ENCODE peak calls at places on chromosome 17, in six cellular contexts. K, P, Q, R, S and F are unnamed samples.

GRCh38 chr17:61583242-61583641 is 7.8 kb downstream of the NACA2 start:
- DNase-seq in Q (no peak), K (peak; percentile 76), S (peak; percentile 20), R (no peak), P (no peak), F (no peak)

GRCh38 chr17:65743313-65743665 is 181.8 kb upstream of the AXIN2 start:
- DNase-seq in Q (no peak), S (no peak), R (no peak), P (no peak), K (no peak), F (no peak)

GRCh38 chr17:55124730-55125129 is 140.0 kb upstream of the HLF start:
- DNase-seq in R (no peak), Q (no peak), K (no peak), P (no peak), S (no peak), F (no peak)

GRCh38 chr17:83118071-83118841 is 38.8 kb downstream of the METRNL start:
- DNase-seq in S (no peak), K (no peak), R (no peak), Q (no peak), P (peak; percentile 54), F (no peak)

GRCh38 chr17:65553646-65554567 is 7.5 kb downstream of the AXIN2 start:
- DNase-seq in P (no peak), S (no peak), Q (no peak), R (no peak), K (no peak), F (no peak)

GRCh38 chr17:15944720-15945492 is at the start of gene ADORA2B:
- DNase-seq in R (no peak), Q (peak; percentile 62), K (no peak), P (peak; percentile 94), S (peak; percentile 60), F (no peak)

GRCh38 chr17:18987230-18987610 is 17.3 kb downstream of the FAM83G start:
- DNase-seq in P (peak; percentile 41), S (no peak), K (no peak), R (no peak), Q (no peak), F (no peak)

GRCh38 chr17:6494239-6494941 is 50.1 kb downstream of the PIMREG start:
- DNase-seq in Q (no peak), S (no peak), R (no peak), P (no peak), K (no peak), F (no peak)

GRCh38 chr17:35101036-35101435 is 18.6 kb downstream of the RAD51D start:
- DNase-seq in R (no peak), Q (no peak), K (no peak), S (no peak), P (no peak), F (no peak)

GRCh38 chr17:6555331-6556120 is 829 bp downstream of the PITPNM3 start:
- DNase-seq in Q (no peak), S (no peak), R (no peak), P (no peak), K (no peak), F (no peak)

GRCh38 chr17:32609085-32609484 is 122.3 kb downstream of the CDK5R1 start:
- DNase-seq in R (no peak), K (no peak), Q (no peak), S (no peak), P (no peak), F (peak; percentile 64)

GRCh38 chr17:21250719-21251305 is 2.4 kb downstream of the NATD1 start:
- DNase-seq in R (no peak), K (no peak), S (no peak), P (no peak), Q (no peak), F (no peak)

GRCh38 chr17:32516940-32517711 is 30.3 kb downstream of the CDK5R1 start:
- DNase-seq in P (no peak), S (no peak), K (no peak), R (no peak), Q (no peak), F (no peak)

GRCh38 chr17:2695961-2696760 is 15.4 kb downstream of the CLUH start:
- DNase-seq in S (no peak), R (no peak), K (no peak), Q (no peak), P (peak; percentile 74), F (no peak)

GRCh38 chr17:31224366-31224765 is 72.7 kb downstream of the OMG start:
- DNase-seq in P (no peak), Q (no peak), S (no peak), K (no peak), R (no peak), F (no peak)

GRCh38 chr17:57750109-57750845 is 5.2 kb upstream of the CCDC182 start:
- DNase-seq in S (no peak), P (no peak), K (no peak), Q (no peak), R (no peak), F (no peak)

GRCh38 chr17:66900126-66901010 is 64.1 kb upstream of the CACNG4 start:
- DNase-seq in S (no peak), K (no peak), Q (no peak), R (no peak), P (no peak), F (no peak)

GRCh38 chr17:37752482-37752881 is 7.6 kb upstream of the HNF1B start:
- DNase-seq in P (no peak), S (peak; percentile 67), Q (no peak), K (no peak), R (no peak), F (no peak)

GRCh38 chr17:61407211-61407911 is 7.7 kb downstream of the TBX2 start:
- DNase-seq in K (no peak), P (no peak), R (no peak), S (no peak), Q (no peak), F (no peak)

GRCh38 chr17:68861602-68862001 is 93.6 kb downstream of the ABCA8 start:
- DNase-seq in Q (no peak), S (no peak), P (no peak), R (no peak), K (no peak), F (no peak)

GRCh38 chr17:27825459-27825858 is 25.1 kb upstream of the NOS2 start:
- DNase-seq in S (no peak), P (no peak), K (no peak), Q (no peak), R (no peak), F (no peak)

GRCh38 chr17:30954046-30954805 is 16.6 kb upstream of the RNF135 start:
- DNase-seq in S (peak; percentile 16), R (no peak), K (no peak), Q (no peak), P (no peak), F (no peak)

GRCh38 chr17:51118330-51119195 is 2.1 kb downstream of the SPAG9 start:
- DNase-seq in S (no peak), R (no peak), K (no peak), P (no peak), Q (no peak), F (no peak)
- H3K4me3 ChIP-seq in S (peak overlapping the region; percentile 96), R (peak overlapping the region; percentile 95), K (peak overlapping the region; percentile 86), P (peak overlapping the region; percentile 59), Q (peak overlapping the region; percentile 97), F (peak overlapping the region; percentile 96)

GRCh38 chr17:41580651-41581365 is 5.9 kb downstream of the KRT14 start:
- DNase-seq in R (no peak), K (no peak), S (no peak), P (no peak), Q (no peak), F (no peak)

GRCh38 chr17:41581366-41582060 is 5.2 kb downstream of the KRT14 start:
- DNase-seq in P (no peak), S (no peak), R (no peak), K (no peak), Q (no peak), F (no peak)

GRCh38 chr17:41580244-41580575 is 6.5 kb downstream of the KRT14 start:
- DNase-seq in P (no peak), R (no peak), S (no peak), Q (no peak), K (no peak), F (no peak)

GRCh38 chr17:41585301-41585700 is 1.4 kb downstream of the KRT14 start:
- DNase-seq in P (no peak), K (no peak), R (no peak), Q (no peak), S (no peak), F (no peak)

GRCh38 chr17:41583137-41584127 is 3.3 kb downstream of the KRT14 start:
- DNase-seq in R (no peak), K (no peak), Q (no peak), S (no peak), P (no peak), F (no peak)
- TF ChIP-seq CTCF in R (no peak), K (no peak), Q (no peak), S (no peak), P (no peak), F (no peak)

GRCh38 chr17:76072149-76072858 is at the start of gene SRP68:
- DNase-seq in R (peak; percentile 97), Q (peak; percentile 88), S (peak; percentile 90), K (peak; percentile 66), P (peak; percentile 99), F (peak; percentile 63)

GRCh38 chr17:76075364-76076099 is 951 bp downstream of the GALR2 start:
- DNase-seq in K (no peak), Q (no peak), S (no peak), P (no peak), R (no peak), F (no peak)

GRCh38 chr17:76076765-76077581 is 2.0 kb upstream of the ZACN start:
- DNase-seq in S (no peak), K (no peak), P (peak; percentile 76), R (no peak), Q (no peak), F (no peak)

GRCh38 chr17:76076100-76076764 is 1.7 kb downstream of the GALR2 start:
- DNase-seq in S (no peak), Q (no peak), K (no peak), P (no peak), R (no peak), F (no peak)

DNA sequence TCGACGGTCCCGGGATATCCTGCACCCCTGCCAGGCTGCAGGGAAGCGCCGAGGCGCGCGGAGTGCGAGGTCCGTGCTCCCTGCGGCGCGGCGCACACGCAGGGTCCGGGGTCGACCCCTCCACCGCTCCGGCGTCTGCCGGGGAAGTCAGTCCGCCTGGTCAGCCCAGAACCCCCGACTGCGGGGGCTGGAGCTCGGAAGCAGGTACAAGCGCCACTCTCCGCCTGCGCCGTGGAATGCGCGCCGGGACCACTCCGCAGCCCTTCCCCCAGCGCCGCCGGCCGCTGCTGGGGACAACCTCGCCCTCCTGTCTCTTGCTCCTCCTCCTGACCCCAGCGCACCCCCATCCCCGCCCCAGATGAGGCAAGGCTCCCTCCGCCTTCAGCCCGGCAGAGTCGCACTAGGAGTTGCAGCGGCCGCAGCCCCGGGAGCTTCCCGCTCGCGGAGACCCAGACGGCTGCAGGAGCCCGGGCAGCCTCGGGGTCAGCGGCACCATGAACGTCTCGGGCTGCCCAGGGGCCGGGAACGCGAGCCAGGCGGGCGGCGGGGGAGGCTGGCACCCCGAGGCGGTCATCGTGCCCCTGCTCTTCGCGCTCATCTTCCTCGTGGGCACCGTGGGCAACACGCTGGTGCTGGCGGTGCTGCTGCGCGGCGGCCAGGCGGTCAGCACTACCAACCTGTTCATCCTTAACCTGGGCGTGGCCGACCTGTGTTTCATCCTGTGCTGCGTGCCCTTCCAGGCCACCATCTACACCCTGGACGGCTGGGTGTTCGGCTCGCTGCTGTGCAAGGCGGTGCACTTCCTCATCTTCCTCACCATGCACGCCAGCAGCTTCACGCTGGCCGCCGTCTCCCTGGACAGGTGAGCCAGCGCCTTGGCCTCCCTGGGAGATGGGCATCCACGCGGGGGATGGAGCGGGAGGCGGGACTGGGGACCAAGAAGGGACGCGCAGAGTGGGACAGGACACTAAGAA is at the start of gene GALR2:
- DNase-seq in S (no peak), R (no peak), Q (no peak), K (no peak), P (peak; percentile 78), F (no peak)
- H3K4me3 ChIP-seq in S (no peak within 1 kb of the TSS), R (peak within 1 kb of the TSS; percentile 22), Q (no peak within 1 kb of the TSS), K (no peak within 1 kb of the TSS), P (no peak within 1 kb of the TSS), F (no peak within 1 kb of the TSS)

GRCh38 chr17:47843391-47843730 is 2.3 kb upstream of the SCRN2 start:
- DNase-seq in K (no peak), R (no peak), Q (no peak), P (no peak), S (no peak), F (no peak)
- TF ChIP-seq CTCF in K (no peak), R (no peak), Q (no peak), P (no peak), S (no peak), F (no peak)